ENCODE peak calls at places on chromosomes 7 and 10, in eight cellular contexts. D is heart right ventricle, I is ascending aorta, L is pancreas, U is aorta, P is SK-N-MC, X is mesendoderm, C is lung. K is an unnamed sample.

GRCh38 chr10:33355267-33355666 is 20.8 kb upstream of the NRP1 start:
- DNase-seq in X (no peak), L (no peak), U (no peak), D (peak; percentile 11), P (no peak), I (no peak), C (no peak), K (no peak)

GRCh38 chr10:123766761-123767160 is 100.6 kb downstream of the GPR26 start:
- DNase-seq in U (no peak), D (no peak), I (no peak), X (no peak), C (no peak), P (no peak), L (no peak), K (no peak)

GRCh38 chr10:123922126-123922525 is 30.5 kb upstream of the CPXM2 start:
- DNase-seq in U (no peak), P (no peak), L (no peak), X (no peak), I (no peak), D (no peak), C (no peak), K (no peak)

GRCh38 chr7:96729795-96730194 is 20.1 kb upstream of the SEM1 start:
- DNase-seq in U (no peak), I (no peak), X (no peak), P (no peak), D (no peak), C (no peak), L (no peak), K (no peak)

GRCh38 chr10:5303504-5303903 is 61.3 kb upstream of the UCN3 start:
- DNase-seq in L (no peak), X (no peak), P (no peak), D (no peak), I (no peak), C (no peak), U (no peak), K (no peak)

GRCh38 chr10:10870523-10871241 is 147.0 kb upstream of the CELF2 start:
- DNase-seq in C (no peak), D (no peak), P (no peak), X (peak; percentile 81), U (no peak), L (no peak), I (no peak), K (no peak)

GRCh38 chr10:99432881-99433280 is 2.5 kb upstream of the GOT1 start:
- DNase-seq in X (no peak), C (no peak), P (no peak), I (no peak), L (no peak), D (no peak), U (no peak), K (no peak)

GRCh38 chr7:19920200-19920599 is 146.8 kb upstream of the TMEM196 start:
- DNase-seq in L (no peak), U (no peak), X (peak; percentile 34), D (no peak), I (no peak), C (no peak), P (no peak), K (no peak)

GRCh38 chr7:51352174-51353145 is 35.9 kb upstream of the COBL start:
- DNase-seq in X (peak; percentile 11), C (no peak), U (no peak), I (no peak), P (peak; percentile 2), L (no peak), D (no peak), K (no peak)

GRCh38 chr7:49346200-49346899 is 422.0 kb downstream of the CDC14C start:
- DNase-seq in U (no peak), X (no peak), P (no peak), L (no peak), I (no peak), D (peak; percentile 16), C (no peak), K (no peak)

GRCh38 chr10:94677691-94678090 is 5.8 kb upstream of the CYP2C18 start:
- DNase-seq in C (no peak), U (no peak), D (no peak), L (no peak), I (no peak), P (no peak), X (peak; percentile 69), K (no peak)

GRCh38 chr10:105650311-105650710 is 1009.2 kb downstream of the SORCS3 start:
- DNase-seq in C (no peak), L (no peak), D (no peak), U (no peak), I (no peak), P (no peak), X (peak; percentile 77), K (no peak)

GRCh38 chr7:100007887-100008286 is 7.5 kb upstream of the ZKSCAN1 start:
- DNase-seq in I (no peak), U (no peak), L (no peak), X (peak; percentile 39), C (no peak), D (no peak), P (no peak), K (no peak)

GRCh38 chr10:70843776-70844489 is 28.2 kb downstream of the SGPL1 start:
- DNase-seq in L (no peak), C (no peak), I (no peak), P (no peak), D (no peak), U (no peak), X (no peak), K (no peak)

GRCh38 chr10:126455036-126455765 is 66.9 kb upstream of the ADAM12 start:
- DNase-seq in C (no peak), U (no peak), D (no peak), P (no peak), X (no peak), I (no peak), L (no peak), K (no peak)

DNA sequence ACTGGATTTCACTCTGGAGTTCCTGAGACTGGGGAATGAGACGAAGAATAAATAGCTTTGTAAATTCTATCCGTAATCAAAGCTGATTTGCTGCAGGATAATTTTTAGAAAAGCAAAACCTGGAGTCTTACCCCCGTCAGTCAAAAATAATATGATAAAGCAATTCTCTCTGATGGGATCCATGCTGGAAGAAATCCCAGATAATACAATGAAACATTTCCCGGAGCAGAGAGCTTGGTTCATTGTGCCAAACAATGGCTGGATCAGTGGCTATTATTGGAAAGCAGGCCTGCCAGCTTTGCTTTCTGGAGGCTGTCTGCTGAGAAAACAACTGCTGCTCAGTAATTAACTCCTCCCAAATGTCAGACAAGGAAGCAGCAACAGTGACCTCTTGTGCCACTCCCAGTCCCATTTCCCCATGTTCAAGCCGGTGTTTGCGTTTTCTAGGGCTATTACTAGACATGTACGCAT is 609.4 kb upstream of the PCDH15 start:
- DNase-seq in L (no peak), P (no peak), C (no peak), I (no peak), D (peak; percentile 80), U (no peak), X (peak; percentile 65), K (no peak)
- H3K27ac ChIP-seq in L (no peak overlapping the region), P (no peak overlapping the region), C (no peak overlapping the region), I (no peak overlapping the region), D (no peak overlapping the region), U (no peak overlapping the region), X (no peak overlapping the region), K (no peak overlapping the region)

DNA sequence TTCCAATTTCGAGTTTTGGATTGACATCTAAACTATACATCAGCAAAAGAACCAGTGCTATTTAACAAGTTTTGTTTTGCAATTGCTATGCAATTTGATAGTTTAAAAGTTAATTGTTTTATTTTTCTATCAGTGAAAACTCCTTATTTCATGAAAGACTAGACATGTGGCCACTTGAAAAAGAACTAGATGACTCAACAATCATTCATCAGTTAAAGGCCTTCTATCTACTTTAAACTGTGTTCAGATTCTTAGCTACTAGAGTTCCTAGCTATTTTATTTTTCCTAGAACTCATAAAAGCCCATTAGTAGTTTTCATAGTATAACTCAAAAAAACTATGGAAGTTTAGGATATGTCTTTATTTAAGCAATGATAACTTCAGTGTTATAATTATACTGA is 104.6 kb upstream of the LSM8 start:
- DNase-seq in U (no peak), P (no peak), X (no peak), D (no peak), C (no peak), I (no peak), L (no peak), K (no peak)
- H3K27ac ChIP-seq in U (no peak overlapping the region), P (no peak overlapping the region), X (no peak overlapping the region), D (no peak overlapping the region), C (no peak overlapping the region), I (no peak overlapping the region), L (no peak overlapping the region), K (no peak overlapping the region)

GRCh38 chr7:134879815-134880475 is 100.5 kb downstream of the CALD1 start:
- DNase-seq in I (no peak), L (no peak), P (no peak), U (no peak), C (no peak), D (no peak), X (no peak), K (no peak)

GRCh38 chr7:134874407-134874806 is 95.0 kb downstream of the CALD1 start:
- DNase-seq in P (no peak), C (no peak), U (no peak), D (no peak), I (no peak), L (no peak), X (no peak), K (no peak)

GRCh38 chr7:134882481-134882880 is 103.0 kb downstream of the CALD1 start:
- DNase-seq in P (no peak), D (no peak), L (no peak), U (no peak), C (no peak), I (no peak), X (peak; percentile 78), K (no peak)

GRCh38 chr7:134875867-134876266 is 96.4 kb downstream of the CALD1 start:
- DNase-seq in L (no peak), I (no peak), C (no peak), U (no peak), D (no peak), P (no peak), X (no peak), K (no peak)

DNA sequence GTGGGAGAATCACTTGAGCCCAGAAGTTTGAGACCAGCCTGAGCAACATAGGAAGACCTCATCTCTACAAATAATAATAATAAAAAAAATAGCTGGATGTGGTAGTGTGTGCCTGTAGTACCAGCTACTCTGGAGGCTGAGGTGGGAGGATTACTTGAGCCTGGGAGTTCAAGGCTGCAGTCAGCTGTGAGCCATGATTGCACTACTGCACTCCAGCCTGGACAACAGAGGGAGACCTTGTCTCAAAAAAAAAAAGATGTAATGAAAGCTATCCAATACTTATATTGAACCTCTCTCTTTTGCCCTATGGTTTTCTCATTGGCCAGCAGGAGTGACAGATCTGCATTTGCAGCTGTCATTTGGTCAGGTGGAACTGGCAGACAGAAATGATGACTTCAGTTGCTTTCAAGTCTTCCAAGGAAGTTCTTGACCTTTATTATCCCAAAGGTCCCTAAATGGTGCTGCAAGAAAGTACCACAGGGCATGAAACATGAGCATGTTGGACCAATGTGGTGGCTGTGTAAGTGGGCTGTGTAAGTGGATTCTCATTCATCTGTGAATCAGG is 99.4 kb downstream of the CALD1 start:
- DNase-seq in D (no peak), X (no peak), C (no peak), P (no peak), I (no peak), U (no peak), L (no peak), K (no peak)
- H3K27ac ChIP-seq in D (no peak overlapping the region), X (no peak overlapping the region), C (no peak overlapping the region), P (no peak overlapping the region), I (peak overlapping the region; percentile 35), U (peak overlapping the region; percentile 68), L (no peak overlapping the region), K (no peak overlapping the region)

DNA sequence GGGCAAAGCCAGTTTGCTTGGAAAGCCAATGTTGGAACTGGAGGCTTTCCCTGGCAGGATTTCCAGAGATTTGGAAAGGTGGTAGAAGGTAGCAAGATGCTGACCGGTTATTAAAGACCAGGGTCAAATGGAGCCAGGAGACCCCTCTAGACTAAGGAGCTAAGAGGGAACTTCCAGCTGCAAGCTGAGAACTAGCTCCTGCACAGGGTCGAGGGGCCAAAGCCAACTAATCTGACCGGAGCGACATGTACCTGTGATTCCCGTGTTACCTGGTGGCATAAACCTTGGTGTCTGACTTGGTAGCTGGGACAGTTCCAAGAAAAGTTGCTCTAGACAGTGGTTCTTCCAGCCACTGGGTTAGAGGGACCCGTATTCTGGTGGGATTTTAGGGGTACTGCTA is 41.8 kb downstream of the SPDYE5 start:
- DNase-seq in D (no peak), X (no peak), U (peak; percentile 43), L (no peak), C (no peak), P (no peak), I (no peak), K (no peak)
- H3K27ac ChIP-seq in D (no peak overlapping the region), X (no peak overlapping the region), U (no peak overlapping the region), L (no peak overlapping the region), C (no peak overlapping the region), P (no peak overlapping the region), I (no peak overlapping the region), K (no peak overlapping the region)